ENCODE peak calls at places on chromosomes 2 and 18, in five cellular contexts. F, N, W, S and Z are unnamed samples.

GRCh38 chr2:52831216-52831615 is 936.4 kb upstream of the CHAC2 start:
- DNase-seq in F (no peak), W (no peak), N (no peak), S (no peak), Z (no peak)

GRCh38 chr2:61763605-61764034 is 90.2 kb downstream of the FAM161A start:
- DNase-seq in S (no peak), F (peak; percentile 85), W (peak; percentile 83), N (peak; percentile 89), Z (peak; percentile 90)

GRCh38 chr2:159137511-159138101 is 148.9 kb downstream of the WDSUB1 start:
- DNase-seq in S (no peak), W (no peak), F (no peak), N (no peak), Z (no peak)

GRCh38 chr2:212357606-212358005 is 181.0 kb downstream of the ERBB4 start:
- DNase-seq in N (no peak), S (no peak), F (no peak), W (no peak), Z (no peak)

GRCh38 chr18:55353806-55354205 is 234.2 kb downstream of the TCF4 start:
- DNase-seq in F (no peak), S (no peak), N (no peak), W (no peak), Z (no peak)

GRCh38 chr2:54255230-54256090 is 569 bp downstream of the TSPYL6 start:
- DNase-seq in F (no peak), S (no peak), W (no peak), N (no peak), Z (no peak)

GRCh38 chr18:58785870-58786269 is 78.8 kb upstream of the ZNF532 start:
- DNase-seq in S (no peak), N (no peak), F (no peak), W (no peak), Z (no peak)

GRCh38 chr2:217901400-217901799 is 101.4 kb downstream of the TNS1 start:
- DNase-seq in F (no peak), N (no peak), W (no peak), S (no peak), Z (no peak)

GRCh38 chr2:216195565-216195978 is 86.4 kb downstream of the XRCC5 start:
- DNase-seq in F (no peak), N (peak; percentile 94), S (no peak), W (peak; percentile 91), Z (no peak)

GRCh38 chr2:234880551-234881211 is 71.1 kb upstream of the SH3BP4 start:
- DNase-seq in N (peak; percentile 100), S (no peak), W (peak; percentile 99), F (peak; percentile 59), Z (no peak)

GRCh38 chr18:5197032-5197434 is at the start of gene AKAIN1:
- DNase-seq in W (no peak), F (no peak), N (peak; percentile 18), S (no peak), Z (no peak)

GRCh38 chr18:12750076-12750707 is 47.4 kb downstream of the PSMG2 start:
- DNase-seq in S (no peak), W (no peak), F (no peak), N (no peak), Z (no peak)

GRCh38 chr18:45874501-45875184 is 49.2 kb downstream of the SIGLEC15 start:
- DNase-seq in W (no peak), F (no peak), S (no peak), N (peak; percentile 24), Z (no peak)

GRCh38 chr2:205680903-205681302 is 1.4 kb upstream of the NRP2 start:
- DNase-seq in F (no peak), N (no peak), W (no peak), S (no peak), Z (no peak)

DNA sequence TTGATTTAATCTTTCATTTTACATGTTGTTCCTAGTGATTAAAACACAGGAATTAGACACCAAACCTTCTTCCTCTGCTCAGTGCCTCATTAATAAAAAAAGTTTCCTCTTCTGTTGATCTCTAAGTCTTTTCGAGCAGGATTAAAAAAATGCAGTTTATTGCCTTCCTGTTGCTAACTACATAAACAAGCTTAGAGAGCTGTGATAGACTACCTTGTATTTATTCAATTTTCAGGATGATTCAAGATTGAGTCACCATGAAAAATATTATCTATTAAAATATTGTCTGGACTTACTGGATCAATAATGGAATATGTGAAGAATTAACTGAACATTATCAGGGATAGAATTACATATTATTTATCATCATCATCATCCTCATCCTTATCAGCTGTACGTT is 1089.6 kb upstream of the CNTNAP5 start:
- DNase-seq in S (no peak), N (no peak), F (no peak), W (no peak), Z (no peak)
- H3K4me3 ChIP-seq in S (no peak overlapping the region), N (no peak overlapping the region), F (no peak overlapping the region), W (no peak overlapping the region), Z (no peak overlapping the region)

DNA sequence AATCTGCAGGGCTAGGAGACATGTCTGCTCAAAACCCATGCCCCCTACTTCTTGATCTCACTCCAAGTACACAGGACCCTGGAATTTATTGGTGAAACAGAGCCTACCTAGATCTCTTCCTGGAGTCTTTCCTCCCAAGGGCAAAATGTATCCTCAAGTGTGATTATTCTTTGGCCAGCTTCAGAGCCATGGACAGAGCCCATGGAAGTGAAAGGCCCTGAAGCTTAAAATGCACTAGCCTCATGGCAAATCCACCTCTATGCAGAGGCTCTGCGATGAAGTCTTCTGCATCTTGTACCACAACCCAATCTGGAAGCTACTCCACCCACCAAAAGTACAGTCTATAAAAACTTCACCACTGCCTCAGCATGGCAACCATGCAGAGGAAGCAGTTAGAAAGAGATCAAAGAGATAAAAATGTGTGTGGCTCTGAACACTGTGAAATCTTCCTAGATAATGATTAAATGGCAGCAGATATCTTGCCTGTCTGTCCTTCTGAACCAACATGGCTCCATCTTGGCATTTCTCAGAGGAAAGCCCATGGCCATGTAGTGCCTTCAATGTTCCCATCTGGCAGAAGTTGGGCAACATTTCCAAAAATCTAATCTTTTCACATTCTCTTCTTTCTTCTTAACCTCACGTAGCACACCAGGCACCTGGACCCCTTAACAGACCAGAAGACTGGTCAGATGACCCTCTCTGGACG is 142.9 kb upstream of the KLF7 start:
- DNase-seq in S (no peak), F (no peak), W (no peak), N (peak; percentile 17), Z (no peak)
- H3K4me3 ChIP-seq in S (no peak overlapping the region), F (no peak overlapping the region), W (no peak overlapping the region), N (no peak overlapping the region), Z (no peak overlapping the region)

GRCh38 chr2:27754831-27755230 is 16.7 kb upstream of the MRPL33 start:
- DNase-seq in S (no peak), F (no peak), W (no peak), N (no peak), Z (no peak)

GRCh38 chr2:27756091-27756490 is 15.4 kb upstream of the MRPL33 start:
- DNase-seq in W (no peak), F (no peak), N (no peak), S (no peak), Z (no peak)

GRCh38 chr2:27751377-27751776 is 20.1 kb upstream of the MRPL33 start:
- DNase-seq in N (no peak), S (no peak), F (no peak), W (no peak), Z (no peak)

GRCh38 chr2:27753744-27754588 is 17.6 kb upstream of the MRPL33 start:
- DNase-seq in F (peak; percentile 56), N (peak; percentile 80), W (peak; percentile 73), S (peak; percentile 66), Z (no peak)

DNA sequence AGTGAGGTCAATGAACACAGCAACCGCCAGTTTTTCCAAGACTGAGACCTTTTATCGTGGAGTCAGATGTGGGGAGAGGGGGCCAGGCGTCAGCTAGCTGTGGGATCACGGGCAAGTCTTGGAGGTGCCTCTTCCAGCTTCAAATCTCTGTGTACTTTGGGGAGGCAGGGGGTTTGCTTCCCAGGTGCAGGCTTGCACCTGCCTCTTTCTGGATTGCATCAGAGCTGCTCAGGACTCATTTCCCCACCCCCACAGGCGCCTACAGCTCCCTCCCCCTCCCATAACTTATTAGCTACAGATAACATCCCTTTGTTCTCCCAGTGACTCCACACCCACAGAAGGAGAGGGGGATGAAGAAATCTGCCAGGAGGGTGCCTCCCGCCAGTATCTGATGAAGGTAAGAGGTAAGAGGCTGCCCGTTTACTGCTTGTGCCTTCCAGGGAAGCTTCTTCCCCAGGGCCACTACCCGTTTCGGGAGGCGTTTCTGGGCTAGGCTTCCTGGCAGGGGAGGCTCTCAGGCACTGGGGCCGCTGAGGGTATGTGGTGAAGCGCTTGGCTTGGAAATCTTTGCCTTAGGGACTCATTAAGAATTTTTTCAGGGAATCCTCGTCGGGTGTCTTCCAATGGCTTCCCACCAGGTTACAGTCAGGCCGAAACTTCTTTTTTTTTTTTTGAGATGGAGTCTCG is 18.8 kb upstream of the MRPL33 start:
- DNase-seq in F (no peak), N (no peak), W (peak; percentile 57), S (no peak), Z (no peak)
- H3K4me3 ChIP-seq in F (peak overlapping the region; percentile 36), N (no peak overlapping the region), W (peak overlapping the region; percentile 37), S (no peak overlapping the region), Z (no peak overlapping the region)

GRCh38 chr18:23105030-23105429 is 30.3 kb upstream of the CABLES1 start:
- DNase-seq in N (no peak), S (no peak), W (no peak), F (no peak), Z (no peak)

GRCh38 chr18:23103449-23103848 is 31.8 kb upstream of the CABLES1 start:
- DNase-seq in N (no peak), F (no peak), S (no peak), W (no peak), Z (no peak)

GRCh38 chr18:23107718-23108117 is 27.6 kb upstream of the CABLES1 start:
- DNase-seq in W (no peak), F (no peak), N (peak; percentile 33), S (no peak), Z (no peak)

GRCh38 chr18:23106575-23106974 is 28.7 kb upstream of the CABLES1 start:
- DNase-seq in S (no peak), N (peak; percentile 96), F (peak; percentile 88), W (peak; percentile 48), Z (no peak)

GRCh38 chr18:23105581-23106219 is 29.6 kb upstream of the CABLES1 start:
- DNase-seq in W (no peak), N (no peak), F (no peak), S (no peak), Z (no peak)
- H3K4me3 ChIP-seq in W (no peak overlapping the region), N (no peak overlapping the region), F (no peak overlapping the region), S (no peak overlapping the region), Z (no peak overlapping the region)

DNA sequence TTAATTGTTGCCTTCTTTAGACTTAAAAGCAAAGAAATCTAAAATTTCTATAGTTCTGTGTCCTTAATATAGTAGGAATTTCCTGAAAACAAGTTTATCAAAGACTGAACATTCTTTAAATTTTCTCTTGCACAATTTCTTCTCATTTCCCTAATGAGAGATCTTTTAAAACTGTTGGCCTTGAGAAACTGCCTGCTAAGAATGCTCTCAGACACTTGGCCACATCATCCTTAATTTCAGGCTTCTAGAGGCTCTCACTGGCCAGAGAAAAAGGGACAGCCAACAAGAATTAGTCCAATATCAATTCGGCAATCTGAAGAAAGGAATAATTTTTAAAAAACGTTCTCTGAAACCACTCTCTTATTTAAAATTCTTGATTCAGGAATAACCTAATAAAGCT is 167.0 kb upstream of the CREB1 start:
- DNase-seq in N (no peak), S (no peak), F (no peak), W (no peak), Z (no peak)
- H3K4me3 ChIP-seq in N (no peak overlapping the region), S (no peak overlapping the region), F (no peak overlapping the region), W (no peak overlapping the region), Z (no peak overlapping the region)